ENCODE peak calls at places on chromosomes 2 and 18, in four cellular contexts. One of them, this sample, is unnamed.

GRCh38 chr2:195636890-195637289 is 20.1 kb upstream of the SLC39A10 start:
- DNase-seq in H4: no peak
- DNase-seq in sigmoid colon: no peak
- DNase-seq in lower lobe of right lung: no peak
- DNase-seq in this sample: peak

GRCh38 chr2:226985227-226985946 is 149.5 kb downstream of the RHBDD1 start:
- DNase-seq in sigmoid colon: no peak
- DNase-seq in H4: peak
- DNase-seq in lower lobe of right lung: no peak
- DNase-seq in this sample: peak

GRCh38 chr2:120451334-120451733 is 105.4 kb downstream of the INHBB start:
- DNase-seq in H4: no peak
- DNase-seq in lower lobe of right lung: no peak
- DNase-seq in sigmoid colon: no peak
- DNase-seq in this sample: no peak

GRCh38 chr2:193783681-193784080 is 1588.9 kb upstream of the TMEFF2 start:
- DNase-seq in lower lobe of right lung: no peak
- DNase-seq in sigmoid colon: no peak
- DNase-seq in H4: no peak
- DNase-seq in this sample: no peak

GRCh38 chr2:17753803-17754663 is at the start of the genes GEN1 and SMC6:
- DNase-seq in lower lobe of right lung: peak
- DNase-seq in sigmoid colon: peak
- DNase-seq in H4: peak
- DNase-seq in this sample: peak

GRCh38 chr2:13006829-13007715 is 290.3 kb downstream of the TRIB2 start:
- DNase-seq in H4: peak
- DNase-seq in lower lobe of right lung: no peak
- DNase-seq in sigmoid colon: peak
- DNase-seq in this sample: peak

GRCh38 chr2:47222813-47223564 is 67.9 kb upstream of the STPG4 start:
- DNase-seq in sigmoid colon: no peak
- DNase-seq in lower lobe of right lung: no peak
- DNase-seq in H4: no peak
- DNase-seq in this sample: no peak

GRCh38 chr2:39008663-39009062 is 112.2 kb downstream of the SOS1 start:
- DNase-seq in sigmoid colon: no peak
- DNase-seq in H4: no peak
- DNase-seq in lower lobe of right lung: no peak
- DNase-seq in this sample: no peak

GRCh38 chr18:39661856-39662366 is 2096.3 kb upstream of the CELF4 start:
- DNase-seq in lower lobe of right lung: no peak
- DNase-seq in sigmoid colon: no peak
- DNase-seq in H4: no peak
- DNase-seq in this sample: no peak

GRCh38 chr2:176154853-176155252 is 2.3 kb upstream of the HOXD3 start:
- DNase-seq in H4: no peak
- DNase-seq in sigmoid colon: no peak
- DNase-seq in lower lobe of right lung: no peak
- DNase-seq in this sample: no peak

GRCh38 chr2:96247009-96247408 is 18.8 kb downstream of the TMEM127 start:
- DNase-seq in sigmoid colon: peak
- DNase-seq in H4: no peak
- DNase-seq in lower lobe of right lung: peak
- DNase-seq in this sample: no peak

GRCh38 chr2:99442837-99443236 is 47.0 kb downstream of the REV1 start:
- DNase-seq in lower lobe of right lung: no peak
- DNase-seq in H4: no peak
- DNase-seq in sigmoid colon: no peak
- DNase-seq in this sample: no peak

GRCh38 chr2:225600444-225600843 is 200.9 kb downstream of the NYAP2 start:
- DNase-seq in lower lobe of right lung: no peak
- DNase-seq in H4: no peak
- DNase-seq in sigmoid colon: no peak
- DNase-seq in this sample: no peak

GRCh38 chr18:79795446-79795845 is 2.3 kb upstream of the KCNG2 start:
- DNase-seq in H4: no peak
- DNase-seq in sigmoid colon: no peak
- DNase-seq in lower lobe of right lung: no peak
- DNase-seq in this sample: no peak

GRCh38 chr2:98759827-98760625 is 29.1 kb upstream of the MGAT4A start:
- DNase-seq in sigmoid colon: no peak
- DNase-seq in lower lobe of right lung: no peak
- DNase-seq in H4: no peak
- DNase-seq in this sample: no peak

GRCh38 chr2:160289803-160290202 is 89.7 kb upstream of the ITGB6 start:
- DNase-seq in sigmoid colon: no peak
- DNase-seq in H4: no peak
- DNase-seq in lower lobe of right lung: no peak
- DNase-seq in this sample: no peak

GRCh38 chr2:108393197-108393596 is 15.4 kb downstream of the SULT1C4 start:
- DNase-seq in lower lobe of right lung: no peak
- DNase-seq in sigmoid colon: no peak
- DNase-seq in H4: no peak
- DNase-seq in this sample: no peak

GRCh38 chr2:183284606-183285005 is 160.4 kb downstream of the NUP35 start:
- DNase-seq in lower lobe of right lung: no peak
- DNase-seq in sigmoid colon: no peak
- DNase-seq in H4: peak
- DNase-seq in this sample: peak

GRCh38 chr18:13568443-13569392 is 157.6 kb downstream of the FAM210A start:
- DNase-seq in sigmoid colon: no peak
- DNase-seq in H4: no peak
- DNase-seq in lower lobe of right lung: no peak
- DNase-seq in this sample: no peak

GRCh38 chr2:41414486-41415230 is 633.2 kb upstream of the PKDCC start:
- DNase-seq in H4: peak
- DNase-seq in sigmoid colon: no peak
- DNase-seq in lower lobe of right lung: no peak
- DNase-seq in this sample: no peak

GRCh38 chr2:175167076-175167791 is 769 bp downstream of the ATF2 start:
- DNase-seq in sigmoid colon: no peak
- DNase-seq in lower lobe of right lung: peak
- DNase-seq in H4: no peak
- DNase-seq in this sample: peak

GRCh38 chr2:166651991-166652390 is 157.9 kb upstream of the SCN7A start:
- DNase-seq in lower lobe of right lung: no peak
- DNase-seq in sigmoid colon: no peak
- DNase-seq in H4: no peak
- DNase-seq in this sample: no peak

GRCh38 chr2:191150451-191151314 is at the start of gene STAT4:
- DNase-seq in lower lobe of right lung: peak
- DNase-seq in H4: no peak
- DNase-seq in sigmoid colon: peak
- DNase-seq in this sample: peak

GRCh38 chr2:199019898-199020507 is 437.7 kb downstream of the SATB2 start:
- DNase-seq in H4: peak
- DNase-seq in lower lobe of right lung: no peak
- DNase-seq in sigmoid colon: no peak
- DNase-seq in this sample: peak

GRCh38 chr2:189347540-189347939 is 93.7 kb upstream of the WDR75 start:
- DNase-seq in sigmoid colon: no peak
- DNase-seq in lower lobe of right lung: no peak
- DNase-seq in H4: peak
- DNase-seq in this sample: peak

GRCh38 chr2:15788458-15789229 is 151.7 kb upstream of the MYCN start:
- DNase-seq in sigmoid colon: no peak
- DNase-seq in H4: no peak
- DNase-seq in lower lobe of right lung: no peak
- DNase-seq in this sample: no peak

GRCh38 chr2:44168684-44169154 is at the start of gene PPM1B:
- DNase-seq in sigmoid colon: peak
- DNase-seq in lower lobe of right lung: peak
- DNase-seq in H4: no peak
- DNase-seq in this sample: peak

GRCh38 chr2:1974391-1974790 is 230.1 kb upstream of the PXDN start:
- DNase-seq in sigmoid colon: peak
- DNase-seq in lower lobe of right lung: no peak
- DNase-seq in H4: no peak
- DNase-seq in this sample: peak

GRCh38 chr2:216539791-216540241 is 41.2 kb downstream of the RPL37A start:
- DNase-seq in lower lobe of right lung: peak
- DNase-seq in H4: peak
- DNase-seq in sigmoid colon: no peak
- DNase-seq in this sample: peak

GRCh38 chr2:6946722-6947121 is 29.5 kb downstream of the RNF144A start:
- DNase-seq in lower lobe of right lung: no peak
- DNase-seq in H4: peak
- DNase-seq in sigmoid colon: no peak
- DNase-seq in this sample: peak

GRCh38 chr18:59846814-59847490 is 52.8 kb upstream of the PMAIP1 start:
- DNase-seq in sigmoid colon: peak
- DNase-seq in H4: peak
- DNase-seq in lower lobe of right lung: no peak
- DNase-seq in this sample: peak

GRCh38 chr2:192286093-192286701 is 91.5 kb upstream of the TMEFF2 start:
- DNase-seq in lower lobe of right lung: no peak
- DNase-seq in H4: peak
- DNase-seq in sigmoid colon: no peak
- DNase-seq in this sample: peak

GRCh38 chr2:178109813-178110212 is 2.4 kb upstream of the RBM45 start:
- DNase-seq in sigmoid colon: no peak
- DNase-seq in lower lobe of right lung: no peak
- DNase-seq in H4: peak
- DNase-seq in this sample: peak

GRCh38 chr18:11947214-11948119 is 33.8 kb upstream of the IMPA2 start:
- DNase-seq in sigmoid colon: peak
- DNase-seq in H4: peak
- DNase-seq in lower lobe of right lung: peak
- DNase-seq in this sample: peak

GRCh38 chr2:100879296-100879695 is 59.4 kb downstream of the NPAS2 start:
- DNase-seq in sigmoid colon: no peak
- DNase-seq in H4: no peak
- DNase-seq in lower lobe of right lung: no peak
- DNase-seq in this sample: no peak

GRCh38 chr2:70686577-70687460 is 81.2 kb downstream of the ADD2 start:
- DNase-seq in lower lobe of right lung: no peak
- DNase-seq in H4: peak
- DNase-seq in sigmoid colon: peak
- DNase-seq in this sample: peak

GRCh38 chr2:235614900-235615712 is 121.3 kb downstream of the AGAP1 start:
- DNase-seq in H4: no peak
- DNase-seq in sigmoid colon: peak
- DNase-seq in lower lobe of right lung: no peak
- DNase-seq in this sample: peak

This sample was measured in Daoy.